ENCODE peak calls at places on chromosomes 5 and 9, in ten cellular contexts. G is fibroblast of pulmonary artery; K is stimulated activated CD8-positive, alpha-beta memory T cell treated with anti-CD3 and anti-CD28 coated beads, Interleukin-7, amount 100 ng/mL, for 24 hours; J is EL; Q is GM13976; U is HCT116; W is astrocyte of the spinal cord; C is heart right ventricle; H is neural progenitor cell; Y is GM20000. N is an unnamed sample.

GRCh38 chr5:87277279-87277835 is 9.7 kb downstream of the RASA1 start:
- DNase-seq in G (peak), K (no peak), J (peak), Q (no peak), U (no peak), W (no peak), C (no peak), H (no peak), Y (no peak), N (no peak)

GRCh38 chr9:33223696-33224095 is 16.3 kb upstream of the SPINK4 start:
- DNase-seq in G (peak), K (no peak), J (no peak), Q (no peak), U (no peak), W (no peak), C (no peak), H (no peak), Y (no peak), N (no peak)

GRCh38 chr9:68507098-68507795 is 33.4 kb downstream of the TMEM252 start:
- DNase-seq in G (peak), K (no peak), J (peak), Q (peak), U (peak), W (peak), C (no peak), H (peak), Y (peak), N (no peak)

GRCh38 chr9:21969011-21969935 is 24.9 kb downstream of the CDKN2A start:
- DNase-seq in G (no peak), K (no peak), J (no peak), Q (no peak), U (no peak), W (peak), C (no peak), H (peak), Y (no peak), N (no peak)

GRCh38 chr5:57173026-57173317 is 887 bp upstream of the GPBP1 start:
- DNase-seq in G (no peak), K (no peak), J (no peak), Q (no peak), U (no peak), W (no peak), C (peak), H (no peak), Y (no peak), N (no peak)

GRCh38 chr9:126232461-126232860 is 94.2 kb upstream of the MVB12B start:
- DNase-seq in G (no peak), K (no peak), J (peak), Q (no peak), U (no peak), W (no peak), C (no peak), H (no peak), Y (no peak), N (no peak)

GRCh38 chr5:68261174-68262021 is 45.8 kb downstream of the PIK3R1 start:
- DNase-seq in G (peak), K (no peak), J (no peak), Q (no peak), U (no peak), W (no peak), C (no peak), H (no peak), Y (no peak), N (no peak)

GRCh38 chr9:85940275-85940831 is 593 bp upstream of the NAA35 start:
- DNase-seq in G (no peak), K (no peak), J (no peak), Q (no peak), U (no peak), W (no peak), C (no peak), H (no peak), Y (no peak), N (no peak)

GRCh38 chr5:110517396-110517795 is 209.1 kb downstream of the TMEM232 start:
- DNase-seq in G (no peak), K (no peak), J (no peak), Q (no peak), U (no peak), W (no peak), C (no peak), H (peak), Y (no peak), N (no peak)

GRCh38 chr9:4111233-4112000 is 188.5 kb downstream of the GLIS3 start:
- DNase-seq in G (no peak), K (no peak), J (peak), Q (no peak), U (no peak), W (no peak), C (no peak), H (no peak), Y (no peak), N (no peak)

GRCh38 chr5:81852277-81853004 is 101.5 kb upstream of the SSBP2 start:
- DNase-seq in G (no peak), K (no peak), J (peak), Q (peak), U (peak), W (peak), C (no peak), H (peak), Y (peak), N (no peak)

GRCh38 chr9:136372561-136373299 is 739 bp downstream of the CARD9 start:
- DNase-seq in G (peak), K (no peak), J (peak), Q (no peak), U (no peak), W (peak), C (no peak), H (peak), Y (peak), N (no peak)

GRCh38 chr5:155092318-155092717 is 78.8 kb downstream of the KIF4B start:
- DNase-seq in G (peak), K (no peak), J (peak), Q (no peak), U (no peak), W (no peak), C (no peak), H (no peak), Y (no peak), N (no peak)

GRCh38 chr9:24073237-24073636 is 247.2 kb upstream of the ELAVL2 start:
- DNase-seq in G (no peak), K (no peak), J (no peak), Q (no peak), U (no peak), W (no peak), C (no peak), H (no peak), Y (no peak), N (no peak)

GRCh38 chr5:175477440-175477839 is 920 bp upstream of the SFXN1 start:
- DNase-seq in G (no peak), K (no peak), J (no peak), Q (no peak), U (no peak), W (no peak), C (no peak), H (no peak), Y (no peak), N (no peak)

GRCh38 chr5:57834829-57835554 is 352.4 kb upstream of the ACTBL2 start:
- DNase-seq in G (peak), K (no peak), J (peak), Q (no peak), U (no peak), W (peak), C (no peak), H (peak), Y (no peak), N (no peak)

GRCh38 chr5:60334281-60334713 is 365.7 kb downstream of the DEPDC1B start:
- DNase-seq in G (peak), K (no peak), J (peak), Q (no peak), U (no peak), W (peak), C (no peak), H (no peak), Y (no peak), N (no peak)

GRCh38 chr5:10400834-10401233 is 40.8 kb upstream of the ROPN1L start:
- DNase-seq in G (peak), K (no peak), J (no peak), Q (peak), U (no peak), W (no peak), C (no peak), H (no peak), Y (no peak), N (no peak)

GRCh38 chr5:18393546-18393945 is 759.3 kb downstream of the TAF11L14 start:
- DNase-seq in G (no peak), K (no peak), J (no peak), Q (no peak), U (no peak), W (no peak), C (no peak), H (no peak), Y (no peak), N (no peak)

GRCh38 chr5:171776176-171776575 is 9.4 kb upstream of the SMIM23 start:
- DNase-seq in G (no peak), K (no peak), J (no peak), Q (no peak), U (no peak), W (no peak), C (no peak), H (no peak), Y (no peak), N (no peak)

GRCh38 chr5:169581580-169582227 is 1.9 kb upstream of the SPDL1 start:
- DNase-seq in G (peak), K (peak), J (peak), Q (peak), U (peak), W (peak), C (peak), H (peak), Y (peak), N (no peak)